ENCODE peak calls at places on chromosomes 13 and 19, in six cellular contexts. W, C, G, Y, X and H are unnamed samples.
A peak's percentile ranks its signal among the peaks of the same experiment; 100 is the strongest.

GRCh38 chr19:33254245-33254824 is 28.7 kb upstream of the SLC7A10 start:
- DNase-seq in W (no peak), C (no peak), G (no peak), Y (no peak), X (no peak), H (no peak)

GRCh38 chr19:30719991-30720329 is 347.8 kb downstream of the ZNF536 start:
- DNase-seq in W (no peak), C (no peak), G (no peak), Y (no peak), X (peak; percentile 20), H (no peak)

GRCh38 chr13:22736084-22736767 is 444.6 kb upstream of the SGCG start:
- DNase-seq in W (no peak), C (no peak), G (no peak), Y (no peak), X (no peak), H (no peak)

GRCh38 chr13:20353973-20354372 is 121.9 kb upstream of the GJB6 start:
- DNase-seq in W (no peak), C (no peak), G (peak; percentile 64), Y (no peak), X (peak; percentile 68), H (peak; percentile 72)

GRCh38 chr19:12695997-12696365 is 450 bp downstream of the FBXW9 start:
- DNase-seq in W (no peak), C (no peak), G (no peak), Y (no peak), X (no peak), H (no peak)

GRCh38 chr13:112727581-112727980 is 37.7 kb downstream of the ATP11A start:
- DNase-seq in W (no peak), C (no peak), G (no peak), Y (no peak), X (no peak), H (no peak)

GRCh38 chr19:3471954-3472655 is 8.2 kb downstream of the SMIM24 start:
- DNase-seq in W (no peak), C (peak; percentile 66), G (peak; percentile 28), Y (peak; percentile 42), X (no peak), H (peak; percentile 20)

GRCh38 chr19:49846408-49846807 is 4.6 kb upstream of the PTOV1 start:
- DNase-seq in W (no peak), C (no peak), G (no peak), Y (no peak), X (no peak), H (no peak)

GRCh38 chr13:36981156-36981743 is 17.9 kb downstream of the ALG5 start:
- DNase-seq in W (no peak), C (no peak), G (peak; percentile 77), Y (no peak), X (peak; percentile 68), H (peak; percentile 79)

GRCh38 chr13:96086736-96087135 is 3.2 kb upstream of the HS6ST3 start:
- DNase-seq in W (no peak), C (no peak), G (no peak), Y (no peak), X (no peak), H (no peak)

GRCh38 chr13:98975822-98976261 is 2.0 kb downstream of the DOCK9 start:
- DNase-seq in W (no peak), C (no peak), G (peak; percentile 21), Y (no peak), X (peak; percentile 43), H (peak; percentile 33)

GRCh38 chr13:44971656-44972595 is 17.3 kb downstream of the NUFIP1 start:
- DNase-seq in W (no peak), C (no peak), G (no peak), Y (no peak), X (no peak), H (peak; percentile 52)

GRCh38 chr19:3494559-3494958 is 5.9 kb downstream of the DOHH start:
- DNase-seq in W (no peak), C (no peak), G (no peak), Y (peak; percentile 52), X (no peak), H (no peak)

GRCh38 chr19:12867120-12868099 is 13.8 kb downstream of the DNASE2 start:
- DNase-seq in W (no peak), C (peak; percentile 93), G (peak; percentile 72), Y (peak; percentile 73), X (no peak), H (peak; percentile 52)

GRCh38 chr13:51425410-51426042 is 27.3 kb downstream of the INTS6 start:
- DNase-seq in W (no peak), C (no peak), G (peak; percentile 67), Y (no peak), X (peak; percentile 64), H (peak; percentile 64)

GRCh38 chr19:32350492-32350891 is 5.1 kb downstream of the ZNF507 start:
- DNase-seq in W (no peak), C (no peak), G (no peak), Y (no peak), X (no peak), H (no peak)

GRCh38 chr19:4528843-4529242 is 6.2 kb downstream of the PLIN5 start:
- DNase-seq in W (no peak), C (no peak), G (no peak), Y (no peak), X (no peak), H (no peak)

GRCh38 chr13:91406619-91407018 is 8.2 kb downstream of the GPC5 start:
- DNase-seq in W (no peak), C (no peak), G (peak; percentile 55), Y (no peak), X (peak; percentile 27), H (peak; percentile 35)

GRCh38 chr19:22735911-22736645 is 47.9 kb downstream of the ZNF99 start:
- DNase-seq in W (no peak), C (no peak), G (no peak), Y (no peak), X (no peak), H (no peak)

GRCh38 chr19:31015778-31016177 is 333.5 kb downstream of the TSHZ3 start:
- DNase-seq in W (no peak), C (no peak), G (no peak), Y (no peak), X (no peak), H (no peak)

GRCh38 chr13:78398743-78399410 is 204.5 kb downstream of the POU4F1 start:
- DNase-seq in W (no peak), C (no peak), G (no peak), Y (no peak), X (no peak), H (no peak)

GRCh38 chr13:104286566-104287290 is 1220.5 kb upstream of the SLC10A2 start:
- DNase-seq in W (no peak), C (no peak), G (no peak), Y (no peak), X (no peak), H (no peak)

GRCh38 chr13:99359493-99359892 is 52.3 kb upstream of the GPR183 start:
- DNase-seq in W (no peak), C (no peak), G (no peak), Y (no peak), X (no peak), H (no peak)

GRCh38 chr19:52662631-52663030 is 24.5 kb upstream of the ZNF83 start:
- DNase-seq in W (no peak), C (no peak), G (no peak), Y (no peak), X (no peak), H (no peak)

GRCh38 chr19:35106898-35107540 is 8.6 kb upstream of the FXYD3 start:
- DNase-seq in W (no peak), C (no peak), G (no peak), Y (no peak), X (no peak), H (no peak)

GRCh38 chr19:46970815-46971214 is 48.8 kb upstream of the NPAS1 start:
- DNase-seq in W (no peak), C (no peak), G (no peak), Y (no peak), X (peak; percentile 99), H (no peak)

GRCh38 chr13:46679369-46680180 is 117.4 kb downstream of the ESD start:
- DNase-seq in W (no peak), C (no peak), G (peak; percentile 71), Y (no peak), X (peak; percentile 70), H (peak; percentile 88)
- TF ChIP-seq CTCF in W (peak; percentile 19), C (no peak), G (peak; percentile 12), Y (no peak), X (peak; percentile 41), H (no peak)

GRCh38 chr13:94431569-94431968 is 47.9 kb downstream of the DCT start:
- DNase-seq in W (no peak), C (no peak), G (peak; percentile 83), Y (no peak), X (peak; percentile 46), H (no peak)
- TF ChIP-seq CTCF in W (no peak), C (no peak), G (peak; percentile 56), Y (no peak), X (peak; percentile 44), H (peak; percentile 5)

DNA sequence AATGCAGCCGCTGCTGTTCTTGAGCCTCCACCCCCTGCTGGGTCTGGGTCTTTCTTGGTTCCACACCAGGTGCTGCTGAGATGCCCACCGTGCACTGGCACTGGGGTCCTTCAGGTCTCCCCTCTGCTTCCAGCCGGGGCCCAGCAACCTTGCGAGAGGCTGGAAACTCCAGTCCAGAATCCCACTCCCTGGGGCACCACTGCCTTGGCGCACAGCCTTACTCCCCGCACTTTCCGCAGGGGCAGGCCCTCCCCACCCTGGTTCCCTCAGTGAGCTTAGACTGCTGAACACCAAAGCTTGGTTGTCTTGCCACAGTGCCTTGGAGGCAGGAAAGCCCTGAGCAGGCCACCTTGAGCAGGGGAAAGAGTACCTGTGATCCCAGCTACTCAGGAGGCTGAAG is 60.0 kb downstream of the ANKRD10 start:
- DNase-seq in W (no peak), C (no peak), G (no peak), Y (no peak), X (no peak), H (no peak)
- TF ChIP-seq CTCF in W (no peak), C (no peak), G (no peak), Y (no peak), X (no peak), H (no peak)

GRCh38 chr13:28402057-28402381 is 92.9 kb downstream of the FLT1 start:
- DNase-seq in W (no peak), C (no peak), G (no peak), Y (no peak), X (no peak), H (no peak)

GRCh38 chr13:28396053-28396452 is 98.9 kb downstream of the FLT1 start:
- DNase-seq in W (no peak), C (no peak), G (peak; percentile 35), Y (no peak), X (no peak), H (no peak)

GRCh38 chr13:28406728-28407266 is 88.1 kb downstream of the FLT1 start:
- DNase-seq in W (no peak), C (no peak), G (no peak), Y (no peak), X (no peak), H (no peak)

DNA sequence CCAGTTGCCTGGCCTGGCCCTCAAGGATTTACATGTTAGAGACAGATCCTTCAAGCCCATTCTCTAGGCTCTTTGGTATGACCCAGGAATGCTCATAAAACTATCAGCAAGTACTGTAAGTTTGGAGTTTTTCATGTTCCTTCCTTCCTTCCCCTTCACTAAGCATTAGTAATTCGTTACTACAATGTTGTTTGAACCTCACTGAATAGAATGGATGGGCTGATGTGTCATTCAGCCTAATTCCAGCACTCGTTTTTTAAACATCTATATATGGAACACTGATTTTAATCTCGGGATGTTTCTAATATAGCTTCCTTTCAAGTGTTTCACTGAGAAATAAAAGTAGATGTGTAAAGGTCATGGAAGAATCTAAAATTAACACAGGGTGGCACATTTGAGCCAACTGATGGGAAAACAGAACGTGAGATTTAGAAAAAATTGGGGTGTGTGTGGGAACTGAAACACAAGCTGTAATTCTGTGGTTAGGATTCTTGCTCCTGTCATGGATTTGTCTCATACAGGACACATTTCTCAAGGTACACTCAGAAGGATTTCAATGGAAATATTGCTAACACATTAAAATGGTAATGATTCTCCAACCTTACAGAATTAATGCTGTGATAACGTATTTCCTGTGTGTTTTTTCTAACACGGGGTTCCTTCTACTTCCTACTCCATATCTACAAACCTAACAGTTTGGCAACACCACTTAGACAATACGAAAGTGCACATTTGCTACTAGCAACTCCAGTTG is 93.4 kb downstream of the FLT1 start:
- DNase-seq in W (no peak), C (no peak), G (peak; percentile 89), Y (no peak), X (peak; percentile 84), H (peak; percentile 88)
- TF ChIP-seq CTCF in W (no peak), C (no peak), G (no peak), Y (no peak), X (no peak), H (no peak)